ENCODE peak calls at places on chromosomes 6 and 20, in nine cellular contexts. R, W, V, E, Y, U, D, F and A are unnamed samples.

GRCh38 chr6:93423542-93423941 is 4.2 kb upstream of the EPHA7 start:
- DNase-seq in R (peak), W (no peak), V (peak), E (no peak), Y (peak), U (peak), D (no peak), F (peak), A (peak)

GRCh38 chr20:10511507-10512231 is 76.6 kb downstream of the SLX4IP start:
- DNase-seq in R (peak), W (peak), V (peak), E (peak), Y (peak), U (peak), D (peak), F (peak), A (peak)

GRCh38 chr20:60903325-60903958 is 348.6 kb upstream of the CDH4 start:
- DNase-seq in R (no peak), W (no peak), V (no peak), E (no peak), Y (no peak), U (no peak), D (no peak), F (no peak), A (no peak)

GRCh38 chr6:149060300-149060984 is 257.1 kb upstream of the TAB2 start:
- DNase-seq in R (no peak), W (no peak), V (no peak), E (no peak), Y (peak), U (no peak), D (peak), F (no peak), A (no peak)

GRCh38 chr6:39026175-39026574 is 22.4 kb upstream of the GLP1R start:
- DNase-seq in R (no peak), W (no peak), V (no peak), E (no peak), Y (no peak), U (no peak), D (no peak), F (no peak), A (no peak)

GRCh38 chr6:26521485-26522391 is 16.4 kb upstream of the HMGN4 start:
- DNase-seq in R (peak), W (peak), V (peak), E (peak), Y (peak), U (peak), D (peak), F (peak), A (peak)

GRCh38 chr6:34459899-34460593 is 5.8 kb upstream of the PACSIN1 start:
- DNase-seq in R (peak), W (no peak), V (no peak), E (peak), Y (peak), U (peak), D (peak), F (no peak), A (peak)

GRCh38 chr20:63810730-63811490 is 20.2 kb downstream of the ZBTB46 start:
- DNase-seq in R (peak), W (no peak), V (peak), E (no peak), Y (no peak), U (no peak), D (no peak), F (no peak), A (no peak)

GRCh38 chr20:10644458-10645204 is 29.2 kb downstream of the JAG1 start:
- DNase-seq in R (no peak), W (no peak), V (no peak), E (no peak), Y (no peak), U (no peak), D (no peak), F (no peak), A (no peak)

GRCh38 chr20:19211661-19212523 is 550 bp upstream of the SLC24A3 start:
- DNase-seq in R (peak), W (no peak), V (peak), E (no peak), Y (peak), U (no peak), D (no peak), F (peak), A (peak)

GRCh38 chr6:151240861-151241642 is 1.3 kb downstream of the AKAP12 start:
- DNase-seq in R (peak), W (peak), V (peak), E (peak), Y (peak), U (peak), D (peak), F (peak), A (peak)

GRCh38 chr6:19753822-19754221 is 83.3 kb upstream of the ID4 start:
- DNase-seq in R (no peak), W (no peak), V (no peak), E (no peak), Y (no peak), U (no peak), D (no peak), F (no peak), A (no peak)

GRCh38 chr6:18367371-18367770 is 19.8 kb upstream of the RNF144B start:
- DNase-seq in R (no peak), W (no peak), V (no peak), E (no peak), Y (no peak), U (no peak), D (no peak), F (no peak), A (no peak)

GRCh38 chr6:131914234-131914633 is 36.9 kb downstream of the CCN2 start:
- DNase-seq in R (no peak), W (no peak), V (no peak), E (no peak), Y (no peak), U (no peak), D (peak), F (no peak), A (no peak)

GRCh38 chr6:11218827-11219826 is 13.3 kb downstream of the NEDD9 start:
- DNase-seq in R (peak), W (peak), V (no peak), E (peak), Y (peak), U (peak), D (no peak), F (no peak), A (peak)

GRCh38 chr6:7974932-7975763 is 64.6 kb upstream of the TXNDC5 start:
- DNase-seq in R (peak), W (peak), V (peak), E (peak), Y (peak), U (peak), D (peak), F (peak), A (peak)

GRCh38 chr6:13674533-13675190 is 37.0 kb downstream of the RANBP9 start:
- DNase-seq in R (no peak), W (no peak), V (no peak), E (no peak), Y (no peak), U (no peak), D (no peak), F (no peak), A (no peak)

GRCh38 chr6:127186889-127187288 is 68.4 kb downstream of the RSPO3 start:
- DNase-seq in R (peak), W (peak), V (no peak), E (peak), Y (peak), U (peak), D (no peak), F (no peak), A (no peak)

GRCh38 chr20:13552061-13552460 is 86.7 kb downstream of the TASP1 start:
- DNase-seq in R (no peak), W (no peak), V (no peak), E (no peak), Y (no peak), U (peak), D (peak), F (no peak), A (no peak)

GRCh38 chr20:35404614-35405259 is 7.0 kb downstream of the UQCC1 start:
- DNase-seq in R (no peak), W (no peak), V (no peak), E (no peak), Y (no peak), U (no peak), D (no peak), F (no peak), A (no peak)

GRCh38 chr6:18260448-18261106 is 3.8 kb downstream of the DEK start:
- DNase-seq in R (no peak), W (no peak), V (no peak), E (peak), Y (no peak), U (no peak), D (peak), F (no peak), A (no peak)

DNA sequence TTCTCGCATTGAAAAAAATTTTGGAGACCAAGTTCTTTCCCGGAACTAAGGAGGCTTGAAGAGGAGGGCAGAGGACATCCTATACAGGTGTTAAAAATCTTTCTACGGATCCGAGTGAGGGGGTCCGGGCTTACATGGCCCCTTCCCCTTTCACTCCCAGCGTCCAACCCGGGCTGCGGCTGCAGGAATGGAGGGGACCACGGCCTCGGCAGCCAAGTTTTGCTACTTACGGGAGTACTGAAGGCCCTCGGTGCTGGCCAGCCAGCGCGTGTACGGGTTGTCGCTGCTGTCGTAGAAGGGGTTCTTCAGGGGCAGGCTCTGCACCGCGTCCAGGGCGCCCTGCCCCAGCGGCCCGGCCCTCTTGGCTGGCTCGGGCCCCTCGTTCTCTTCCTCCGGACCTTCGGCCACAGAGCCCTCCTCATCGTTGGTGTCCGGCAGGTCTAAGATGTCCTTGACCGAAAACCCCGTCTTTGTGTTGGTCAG is 642 bp downstream of the NKX2-2 start:
- DNase-seq in R (no peak), W (no peak), V (no peak), E (no peak), Y (no peak), U (no peak), D (no peak), F (no peak), A (no peak)
- H3K4me3 ChIP-seq in R (no peak), W (peak), V (no peak), E (peak), Y (peak), U (peak), D (no peak), F (no peak), A (no peak)

GRCh38 chr6:12314751-12315150 is 24.6 kb downstream of the EDN1 start:
- DNase-seq in R (no peak), W (no peak), V (no peak), E (no peak), Y (no peak), U (peak), D (no peak), F (no peak), A (no peak)

GRCh38 chr6:12313311-12313991 is 23.3 kb downstream of the EDN1 start:
- DNase-seq in R (no peak), W (no peak), V (no peak), E (no peak), Y (no peak), U (peak), D (no peak), F (no peak), A (no peak)

GRCh38 chr6:12315292-12316081 is 25.3 kb downstream of the EDN1 start:
- DNase-seq in R (no peak), W (no peak), V (no peak), E (no peak), Y (no peak), U (no peak), D (no peak), F (no peak), A (no peak)

GRCh38 chr6:12312736-12313135 is 22.6 kb downstream of the EDN1 start:
- DNase-seq in R (no peak), W (no peak), V (no peak), E (no peak), Y (no peak), U (no peak), D (no peak), F (no peak), A (no peak)

DNA sequence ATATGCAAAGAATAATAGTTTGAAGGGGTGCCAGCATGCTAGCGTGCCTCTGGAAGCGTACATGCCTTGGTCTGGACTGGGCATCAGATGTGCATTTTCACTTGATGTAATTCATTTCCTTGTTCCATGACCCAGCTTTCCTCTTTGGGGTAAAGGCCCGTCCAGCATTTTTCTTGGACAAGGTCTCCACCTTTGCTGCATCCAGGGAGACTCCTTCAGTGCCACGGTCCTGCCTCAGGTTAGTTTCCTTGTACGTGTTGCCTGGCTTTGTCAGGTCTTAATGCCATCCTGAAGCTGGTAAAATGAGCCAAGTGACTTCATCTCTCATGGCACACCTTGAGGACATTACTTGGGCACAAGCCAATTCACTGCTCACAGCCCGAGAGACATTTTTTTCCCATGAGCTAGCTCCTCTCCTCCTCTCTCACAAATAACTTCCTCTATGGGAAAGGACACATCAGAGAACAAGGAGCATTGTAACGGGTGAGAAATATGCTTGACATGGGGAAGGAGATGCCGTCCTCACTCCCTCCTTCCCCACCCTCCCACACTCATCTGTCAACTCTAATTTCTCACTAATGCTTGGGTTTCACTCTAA is 23.9 kb downstream of the EDN1 start:
- DNase-seq in R (no peak), W (no peak), V (no peak), E (no peak), Y (peak), U (peak), D (peak), F (no peak), A (peak)
- TF ChIP-seq POLR2A in R (no peak), W (no peak), V (no peak), E (no peak), Y (no peak), U (no peak), D (no peak), F (no peak), A (no peak)

GRCh38 chr20:59004763-59005522 is 2.1 kb downstream of the CTSZ start:
- DNase-seq in R (peak), W (peak), V (no peak), E (peak), Y (peak), U (no peak), D (no peak), F (peak), A (no peak)
- H3K4me3 ChIP-seq in R (no peak), W (peak), V (no peak), E (peak), Y (peak), U (no peak), D (no peak), F (no peak), A (no peak)

GRCh38 chr6:84227434-84228197 is at the start of gene CEP162:
- DNase-seq in R (peak), W (peak), V (peak), E (peak), Y (peak), U (peak), D (peak), F (peak), A (peak)
- TF ChIP-seq POLR2A in R (no peak), W (no peak), V (no peak), E (no peak), Y (no peak), U (no peak), D (no peak), F (no peak), A (no peak)

GRCh38 chr6:169654590-169655391 is 47.0 kb downstream of the WDR27 start:
- DNase-seq in R (peak), W (peak), V (peak), E (peak), Y (peak), U (peak), D (peak), F (peak), A (peak)
- H3K4me3 ChIP-seq in R (peak), W (peak), V (peak), E (peak), Y (peak), U (peak), D (peak), F (peak), A (peak)

DNA sequence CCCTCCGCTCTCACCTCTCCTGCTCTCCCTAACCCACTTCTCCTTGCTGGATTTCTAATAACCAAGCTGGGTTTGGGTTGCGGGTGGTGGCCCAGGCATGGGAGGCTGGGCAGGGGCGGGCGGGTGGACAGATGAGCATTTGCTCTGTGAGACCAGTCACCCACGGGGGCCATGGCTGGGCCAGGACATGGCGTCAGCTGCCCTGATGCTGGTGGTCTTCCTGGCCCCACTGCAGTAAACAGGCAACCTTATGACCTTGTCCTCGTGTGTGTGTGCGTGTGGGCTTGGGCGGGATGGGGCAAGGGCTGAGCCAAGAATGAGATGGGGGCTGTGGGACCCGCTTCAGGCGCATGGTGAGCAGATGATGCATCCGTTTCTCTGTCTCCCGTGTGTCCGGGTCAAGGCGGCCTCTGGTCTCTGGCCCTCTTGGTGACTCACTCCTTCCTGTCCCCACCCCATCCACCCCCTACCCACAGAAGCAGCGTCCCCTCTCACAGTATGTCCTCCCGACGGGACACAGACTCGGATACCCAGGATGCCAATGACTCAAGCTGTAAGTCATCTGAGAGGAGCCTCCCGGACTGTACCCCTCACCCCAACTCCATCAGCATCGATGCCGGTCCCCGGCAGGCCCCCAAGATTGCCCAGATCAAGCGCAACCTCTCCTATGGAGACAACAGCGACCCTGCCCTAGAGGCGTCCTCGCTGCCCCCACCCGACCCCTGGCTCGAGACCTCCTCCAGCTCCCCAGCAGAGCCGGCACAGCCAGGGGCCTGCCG is 41.4 kb upstream of the MYL9 start:
- DNase-seq in R (no peak), W (no peak), V (no peak), E (peak), Y (no peak), U (no peak), D (peak), F (no peak), A (no peak)
- TF ChIP-seq POLR2A in R (no peak), W (no peak), V (no peak), E (no peak), Y (no peak), U (no peak), D (no peak), F (no peak), A (no peak)

DNA sequence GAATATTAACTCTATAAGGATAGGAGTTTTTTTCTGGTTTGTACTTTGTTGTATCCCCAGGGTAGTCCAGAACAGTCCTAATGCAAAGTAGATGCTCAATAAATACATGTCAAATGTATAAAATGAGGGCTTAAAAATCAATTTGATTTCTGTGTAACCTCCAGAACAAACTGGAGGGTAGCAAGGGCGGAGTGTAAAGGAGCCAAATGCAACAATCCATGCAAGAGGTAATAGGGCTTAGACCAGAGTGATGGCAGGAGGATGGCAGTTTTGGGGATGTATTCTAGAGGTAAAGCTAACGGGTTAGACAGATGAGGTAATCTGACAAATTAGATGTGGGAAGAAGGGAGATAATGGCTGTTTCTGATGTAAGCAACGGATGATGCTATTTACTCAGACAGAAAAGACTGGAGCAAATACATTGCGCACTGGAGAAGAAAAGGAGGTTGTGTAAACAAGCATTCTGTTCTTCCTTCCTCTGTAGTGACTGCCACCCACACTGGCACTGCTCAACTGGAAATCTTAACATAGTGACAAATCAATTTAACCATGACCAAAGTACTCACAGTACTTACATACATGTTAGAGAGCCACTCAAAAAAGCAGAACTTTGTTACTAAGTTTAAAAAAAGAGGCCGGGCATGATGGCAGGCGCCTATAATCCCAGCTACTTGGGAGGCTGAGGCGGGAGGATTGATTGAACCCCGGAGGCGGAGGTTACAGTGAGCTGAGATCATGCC is 2.0 kb downstream of the ZNF318 start:
- DNase-seq in R (no peak), W (no peak), V (no peak), E (no peak), Y (no peak), U (no peak), D (peak), F (no peak), A (no peak)
- H3K4me3 ChIP-seq in R (no peak), W (peak), V (peak), E (no peak), Y (peak), U (no peak), D (no peak), F (no peak), A (no peak)

GRCh38 chr20:32823737-32824588 is 4.2 kb downstream of the MAPRE1 start:
- DNase-seq in R (no peak), W (no peak), V (no peak), E (no peak), Y (no peak), U (no peak), D (peak), F (no peak), A (no peak)
- TF ChIP-seq POLR2A in R (no peak), W (no peak), V (no peak), E (no peak), Y (no peak), U (no peak), D (no peak), F (no peak), A (no peak)

GRCh38 chr20:7966176-7966575 is 25.9 kb upstream of the HAO1 start:
- DNase-seq in R (no peak), W (no peak), V (no peak), E (no peak), Y (no peak), U (no peak), D (no peak), F (no peak), A (no peak)
- H3K4me3 ChIP-seq in R (no peak), W (no peak), V (no peak), E (no peak), Y (no peak), U (no peak), D (no peak), F (no peak), A (no peak)